ENCODE peak calls at places on chromosome 22, in six cellular contexts. N, F, W, T, R and D are unnamed samples. For H3K4me1, the result is how much of the 10 kb centered on the place peaks cover.

GRCh38 chr22:24432059-24432853 is 4.9 kb downstream of the ADORA2A start:
- DNase-seq in R (no peak), N (peak), W (no peak), T (peak), F (peak), D (peak)

GRCh38 chr22:29259253-29259899 is 8.4 kb downstream of the RHBDD3 start:
- DNase-seq in T (peak), N (peak), W (peak), R (no peak), F (peak), D (no peak)

GRCh38 chr22:36493690-36494110 is 12.3 kb upstream of the TXN2 start:
- DNase-seq in T (no peak), F (no peak), N (no peak), R (no peak), W (no peak), D (peak)

GRCh38 chr22:44455151-44455962 is 42.7 kb downstream of the RTL6 start:
- DNase-seq in F (no peak), W (no peak), T (no peak), R (no peak), N (no peak), D (peak)

GRCh38 chr22:17264321-17265052 is 45.3 kb upstream of the ADA2 start:
- DNase-seq in W (peak), N (peak), T (peak), R (no peak), F (no peak), D (no peak)

GRCh38 chr22:27630754-27631153 is 170.8 kb downstream of the MN1 start:
- DNase-seq in W (peak), F (no peak), N (no peak), T (no peak), R (no peak), D (no peak)

GRCh38 chr22:43829448-43829821 is 17.3 kb upstream of the EFCAB6 start:
- DNase-seq in R (no peak), F (no peak), T (peak), N (peak), W (no peak), D (no peak)

GRCh38 chr22:46061124-46061410 is 84.1 kb upstream of the WNT7B start:
- DNase-seq in F (no peak), R (no peak), N (no peak), W (no peak), T (no peak), D (no peak)

GRCh38 chr22:50683086-50683993 is 10.7 kb downstream of the SHANK3 start:
- DNase-seq in F (no peak), W (no peak), N (no peak), T (peak), R (no peak), D (no peak)

GRCh38 chr22:36457688-36458450 is 23.6 kb downstream of the TXN2 start:
- DNase-seq in R (no peak), W (peak), T (no peak), N (peak), F (no peak), D (no peak)

GRCh38 chr22:38718414-38718813 is 12.7 kb downstream of the GTPBP1 start:
- DNase-seq in F (no peak), R (no peak), T (peak), W (no peak), N (peak), D (no peak)

GRCh38 chr22:18032455-18033101 is 8.2 kb upstream of the MICAL3 start:
- DNase-seq in T (no peak), F (no peak), W (no peak), N (peak), R (no peak), D (no peak)

GRCh38 chr22:49771266-49772065 is 56.2 kb downstream of the BRD1 start:
- DNase-seq in W (no peak), T (no peak), N (no peak), F (no peak), R (no peak), D (no peak)

GRCh38 chr22:16866167-16866566 is 41.0 kb upstream of the XKR3 start:
- DNase-seq in N (peak), F (no peak), W (no peak), T (no peak), R (no peak), D (no peak)

GRCh38 chr22:41557401-41558240 is 3.2 kb upstream of the CSDC2 start:
- DNase-seq in W (peak), T (no peak), F (peak), R (no peak), N (peak), D (no peak)

GRCh38 chr22:41152902-41153301 is 52.2 kb upstream of the L3MBTL2 start:
- DNase-seq in F (no peak), T (no peak), R (no peak), N (no peak), W (no peak), D (no peak)

GRCh38 chr22:24571266-24571665 is 15.5 kb downstream of the SNRPD3 start:
- DNase-seq in R (no peak), N (no peak), T (no peak), F (no peak), W (no peak), D (no peak)

GRCh38 chr22:41524283-41524682 is 20.0 kb downstream of the POLR3H start:
- DNase-seq in F (no peak), R (no peak), W (no peak), N (no peak), T (no peak), D (no peak)

GRCh38 chr22:44402196-44403111 is 89.7 kb upstream of the SHISAL1 start:
- DNase-seq in T (peak), W (peak), R (no peak), N (no peak), F (no peak), D (no peak)

GRCh38 chr22:43897751-43898261 is 6.0 kb upstream of the PNPLA5 start:
- DNase-seq in F (no peak), W (no peak), R (no peak), N (peak), T (no peak), D (no peak)

GRCh38 chr22:23909258-23909898 is 15.2 kb downstream of the MIF start:
- DNase-seq in R (no peak), T (no peak), W (no peak), N (no peak), F (no peak), D (no peak)

GRCh38 chr22:48908547-48908946 is 919.1 kb downstream of the BRD1 start:
- DNase-seq in F (no peak), T (no peak), R (no peak), N (no peak), W (no peak), D (no peak)

GRCh38 chr22:17472886-17473285 is 90.4 kb upstream of the SLC25A18 start:
- DNase-seq in F (no peak), T (no peak), W (no peak), N (no peak), R (peak), D (no peak)

GRCh38 chr22:44669725-44670027 is 32.3 kb upstream of the PRR5 start:
- DNase-seq in N (peak), F (peak), W (peak), T (peak), R (no peak), D (no peak)

GRCh38 chr22:31496735-31497146 is 405 bp downstream of the SFI1 start:
- DNase-seq in F (peak), W (no peak), R (no peak), T (no peak), N (peak), D (peak)

GRCh38 chr22:26480611-26480932 is 3.0 kb downstream of the HPS4 start:
- DNase-seq in F (no peak), R (no peak), T (no peak), W (no peak), N (no peak), D (no peak)
- H3K4me1 ChIP-seq in F (under half), R (under half), T (under half), W (under half), N (under half), D (half or more)

DNA sequence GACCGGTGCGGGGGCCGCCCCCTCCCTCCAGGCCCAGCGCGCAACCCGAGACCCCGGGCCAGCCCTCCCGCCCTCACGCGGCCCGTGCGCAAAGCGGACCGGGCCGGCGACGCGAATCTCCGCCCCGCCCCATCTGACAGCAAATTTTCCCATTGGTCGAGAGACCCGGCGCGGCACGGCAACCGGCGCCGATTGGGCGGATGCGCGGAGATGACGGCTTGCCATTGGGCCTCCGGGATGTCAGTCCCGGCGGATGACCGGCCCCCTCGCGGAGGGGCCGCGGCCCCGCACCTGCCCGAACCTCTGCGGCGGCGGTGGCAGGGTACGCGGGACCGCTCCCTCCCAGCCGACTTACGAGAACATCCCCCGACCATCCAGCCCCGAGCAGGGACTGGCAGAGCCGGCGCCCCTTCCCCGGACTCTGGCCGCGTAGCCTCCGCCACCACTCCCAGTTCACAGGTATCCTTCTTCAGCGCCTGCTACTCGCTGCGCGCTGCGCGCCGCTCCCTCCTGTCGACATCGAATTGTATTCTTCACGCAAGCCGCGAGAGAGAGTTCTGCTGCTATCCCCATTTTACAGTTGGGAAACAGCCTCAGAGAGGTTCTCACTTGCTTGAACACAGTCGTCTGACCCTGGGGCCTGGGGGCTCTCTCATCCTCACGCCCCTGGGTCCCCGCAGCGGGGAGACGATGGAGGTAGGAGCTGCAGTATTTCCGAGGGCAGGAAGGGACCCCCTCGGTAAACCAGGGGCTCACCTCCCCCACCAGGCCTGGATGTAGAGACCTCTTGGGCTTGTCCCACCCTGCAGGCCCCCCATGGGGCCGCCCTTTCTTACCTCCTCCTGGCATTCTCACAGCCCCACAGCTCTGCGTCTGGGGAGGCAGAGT is at the start of gene ARVCF:
- DNase-seq in N (peak), W (peak), F (peak), R (peak), T (peak), D (peak)
- H2AFZ ChIP-seq in N (peak), W (no peak), F (peak), R (peak), T (peak), D (peak)

GRCh38 chr22:37636949-37637273 is 2.6 kb upstream of the SH3BP1 start:
- DNase-seq in N (no peak), W (no peak), T (no peak), R (no peak), F (no peak), D (no peak)

GRCh38 chr22:37634505-37635002 is 4.9 kb upstream of the SH3BP1 start:
- DNase-seq in T (peak), R (no peak), N (no peak), F (peak), W (no peak), D (no peak)

GRCh38 chr22:37638351-37639069 is 959 bp upstream of the SH3BP1 start:
- DNase-seq in W (peak), T (no peak), N (no peak), F (no peak), R (no peak), D (no peak)

GRCh38 chr22:37635157-37635556 is 4.3 kb upstream of the SH3BP1 start:
- DNase-seq in W (no peak), R (no peak), T (no peak), N (no peak), F (no peak), D (no peak)

DNA sequence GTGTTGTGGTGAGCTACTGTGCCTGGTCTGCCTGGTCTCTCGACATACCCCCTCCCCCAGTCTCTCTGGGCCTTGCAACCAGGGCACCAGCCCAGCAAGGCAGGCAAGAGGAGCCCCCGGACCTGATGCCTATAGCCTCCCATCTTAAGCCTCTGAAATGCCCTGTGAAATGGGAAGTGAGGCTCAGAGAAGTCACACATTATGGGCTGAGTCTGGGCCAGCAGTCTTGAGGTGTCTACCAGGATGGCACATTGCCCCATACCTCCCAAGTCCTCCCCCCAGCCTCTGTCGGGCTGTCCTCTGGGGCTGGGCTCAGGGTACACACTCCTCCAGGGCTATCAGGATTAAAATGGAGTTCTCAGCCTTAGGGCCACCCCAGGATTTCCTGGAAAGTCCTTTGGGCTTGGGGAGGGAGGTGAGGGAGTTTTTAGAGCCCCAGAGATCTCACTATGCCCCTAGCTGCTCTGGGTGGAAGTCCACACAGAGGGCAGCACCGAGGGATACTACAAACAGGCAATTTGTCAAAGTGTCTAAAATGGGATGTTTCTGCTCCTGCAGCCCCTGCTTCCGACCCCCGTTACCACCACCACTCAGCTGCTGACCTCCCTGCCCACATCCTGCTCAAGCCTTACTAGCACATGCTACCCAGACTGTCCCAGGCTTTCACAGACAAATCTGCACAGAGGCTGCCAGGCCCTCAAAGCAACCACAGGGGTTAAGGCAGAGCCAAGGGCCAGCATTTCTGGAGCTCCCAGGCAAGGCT is 3.1 kb upstream of the SH3BP1 start:
- DNase-seq in N (peak), R (no peak), T (no peak), F (peak), W (no peak), D (no peak)
- H3K4me1 ChIP-seq in N (under half), R (under half), T (half or more), F (half or more), W (under half), D (half or more)

GRCh38 chr22:33720166-33720878 is 200.0 kb downstream of the LARGE1 start:
- DNase-seq in R (no peak), W (no peak), T (no peak), N (no peak), F (no peak), D (no peak)
- H2AFZ ChIP-seq in R (no peak), W (no peak), T (no peak), N (no peak), F (no peak), D (no peak)

DNA sequence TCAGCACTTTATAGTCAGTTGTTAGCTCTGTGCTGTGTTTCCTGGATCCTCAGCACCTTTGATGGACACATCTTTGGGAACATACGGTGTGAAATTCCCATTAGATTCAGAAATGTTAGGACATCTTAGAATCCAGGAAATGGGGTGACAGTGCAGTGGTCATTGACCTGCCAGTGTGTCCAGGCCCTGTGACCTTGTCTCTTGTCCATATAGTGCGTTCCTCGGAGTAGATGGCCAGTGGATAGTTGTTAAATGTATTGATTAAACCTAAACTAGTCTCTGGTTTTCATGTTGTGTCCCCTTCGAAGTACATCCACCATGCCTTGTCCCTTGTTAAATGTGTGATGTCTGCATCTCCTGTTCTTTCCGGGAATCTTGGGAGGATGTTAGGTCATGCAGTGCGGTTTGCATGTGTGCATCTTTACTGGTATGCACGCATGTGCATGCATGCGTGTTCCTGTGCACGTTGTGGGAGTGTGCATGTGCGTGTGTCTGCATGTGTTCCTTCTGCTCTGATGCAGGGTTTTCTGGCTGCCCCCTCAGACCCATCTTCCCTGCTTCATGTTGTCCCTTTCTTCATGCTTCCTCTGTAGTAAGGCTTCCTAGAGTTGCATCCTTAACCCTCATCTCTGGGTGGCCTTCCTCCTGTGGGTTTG is 4.0 kb downstream of the DGCR8 start:
- DNase-seq in R (no peak), N (no peak), F (no peak), T (no peak), W (no peak), D (no peak)
- H3K4me1 ChIP-seq in R (under half), N (under half), F (half or more), T (under half), W (under half), D (under half)

GRCh38 chr22:47672526-47672925 is 910.1 kb downstream of the TBC1D22A start:
- DNase-seq in T (no peak), R (no peak), F (no peak), W (no peak), N (no peak), D (no peak)
- H2AFZ ChIP-seq in T (no peak), R (no peak), F (no peak), W (no peak), N (no peak), D (no peak)